ENCODE peak calls at places on chromosome 3, in ten cellular contexts. D is PC-3, I is left lung, U is fibroblast of the aortic adventitia, L is right atrium auricular region, K is stomach, Q is fibroblast of pulmonary artery, Y is psoas muscle, W is fibroblast of villous mesenchyme, O is A549. A is an unnamed sample.

GRCh38 chr3:168654700-168655099 is 559.0 kb upstream of the GOLIM4 start:
- DNase-seq in D (no peak), I (no peak), U (no peak), L (no peak), K (no peak), Q (no peak), Y (no peak), W (no peak), O (no peak), A (no peak)

GRCh38 chr3:25428003-25428861 is at the start of gene RARB:
- DNase-seq in D (no peak), I (peak), U (peak), L (peak), K (peak), Q (peak), Y (peak), W (peak), O (peak), A (peak)

GRCh38 chr3:23430781-23431423 is 227.8 kb downstream of the UBE2E2 start:
- DNase-seq in D (no peak), I (no peak), U (no peak), L (no peak), K (no peak), Q (no peak), Y (no peak), W (no peak), O (no peak), A (peak)

GRCh38 chr3:84308379-84308778 is 650.4 kb upstream of the CADM2 start:
- DNase-seq in D (no peak), I (no peak), U (no peak), L (no peak), K (no peak), Q (no peak), Y (no peak), W (no peak), O (no peak), A (no peak)

GRCh38 chr3:169250000-169250399 is 413.5 kb downstream of the MECOM start:
- DNase-seq in D (no peak), I (no peak), U (no peak), L (no peak), K (no peak), Q (no peak), Y (no peak), W (no peak), O (no peak), A (no peak)

GRCh38 chr3:72082121-72082715 is 297.3 kb upstream of the PROK2 start:
- DNase-seq in D (no peak), I (no peak), U (peak), L (peak), K (peak), Q (peak), Y (no peak), W (peak), O (no peak), A (peak)

GRCh38 chr3:109687626-109688025 is 350.3 kb upstream of the DPPA4 start:
- DNase-seq in D (no peak), I (no peak), U (no peak), L (no peak), K (no peak), Q (no peak), Y (no peak), W (no peak), O (no peak), A (peak)

GRCh38 chr3:156135921-156136655 is 15.7 kb downstream of the KCNAB1 start:
- DNase-seq in D (no peak), I (no peak), U (no peak), L (no peak), K (no peak), Q (peak), Y (no peak), W (no peak), O (peak), A (no peak)

GRCh38 chr3:44419159-44419922 is 58.1 kb downstream of the ZNF445 start:
- DNase-seq in D (no peak), I (no peak), U (no peak), L (peak), K (no peak), Q (no peak), Y (no peak), W (no peak), O (no peak), A (no peak)

GRCh38 chr3:124118397-124118796 is 126.5 kb upstream of the ROPN1 start:
- DNase-seq in D (peak), I (no peak), U (no peak), L (no peak), K (no peak), Q (no peak), Y (no peak), W (peak), O (no peak), A (peak)

GRCh38 chr3:31895471-31895870 is 85.6 kb downstream of the OSBPL10 start:
- DNase-seq in D (no peak), I (no peak), U (no peak), L (no peak), K (no peak), Q (no peak), Y (no peak), W (peak), O (no peak), A (no peak)

GRCh38 chr3:170355738-170356595 is 1.5 kb upstream of the SKIL start:
- DNase-seq in D (no peak), I (peak), U (peak), L (peak), K (peak), Q (peak), Y (peak), W (peak), O (peak), A (peak)

GRCh38 chr3:71428841-71429609 is 154.5 kb downstream of the FOXP1 start:
- DNase-seq in D (no peak), I (no peak), U (peak), L (no peak), K (no peak), Q (peak), Y (no peak), W (peak), O (no peak), A (peak)

GRCh38 chr3:32480596-32480995 is 22.1 kb downstream of the CMTM6 start:
- DNase-seq in D (no peak), I (no peak), U (peak), L (no peak), K (no peak), Q (peak), Y (no peak), W (no peak), O (no peak), A (peak)

GRCh38 chr3:23183114-23183513 is 20.0 kb upstream of the UBE2E2 start:
- DNase-seq in D (no peak), I (no peak), U (no peak), L (no peak), K (no peak), Q (no peak), Y (no peak), W (no peak), O (no peak), A (no peak)

GRCh38 chr3:188031106-188031505 is 122.9 kb upstream of the LPP start:
- DNase-seq in D (peak), I (no peak), U (no peak), L (no peak), K (no peak), Q (no peak), Y (no peak), W (no peak), O (no peak), A (no peak)

GRCh38 chr3:183327343-183327742 is 74.3 kb downstream of the B3GNT5 start:
- DNase-seq in D (no peak), I (no peak), U (no peak), L (no peak), K (no peak), Q (no peak), Y (no peak), W (no peak), O (no peak), A (no peak)

GRCh38 chr3:176579741-176580185 is 617.5 kb downstream of the TBL1XR1 start:
- DNase-seq in D (peak), I (no peak), U (peak), L (no peak), K (no peak), Q (peak), Y (no peak), W (peak), O (no peak), A (no peak)

GRCh38 chr3:111582114-111582461 is 13.1 kb downstream of the ZBED2 start:
- DNase-seq in D (peak), I (no peak), U (peak), L (no peak), K (no peak), Q (peak), Y (no peak), W (peak), O (peak), A (peak)

GRCh38 chr3:181454451-181455027 is 257.2 kb upstream of the SOX2 start:
- DNase-seq in D (no peak), I (no peak), U (no peak), L (no peak), K (no peak), Q (no peak), Y (no peak), W (no peak), O (no peak), A (no peak)

GRCh38 chr3:108117245-108117644 is 26.4 kb upstream of the CD47 start:
- DNase-seq in D (peak), I (no peak), U (peak), L (no peak), K (no peak), Q (peak), Y (no peak), W (peak), O (no peak), A (no peak)

GRCh38 chr3:39383913-39384664 is 919 bp downstream of the SLC25A38 start:
- DNase-seq in D (peak), I (peak), U (peak), L (peak), K (peak), Q (peak), Y (peak), W (peak), O (peak), A (peak)

GRCh38 chr3:63477494-63478129 is 174.9 kb upstream of the SNTN start:
- DNase-seq in D (no peak), I (no peak), U (no peak), L (no peak), K (no peak), Q (no peak), Y (no peak), W (no peak), O (peak), A (no peak)

GRCh38 chr3:150020527-150020926 is 49.8 kb upstream of the PFN2 start:
- DNase-seq in D (peak), I (no peak), U (peak), L (no peak), K (no peak), Q (peak), Y (no peak), W (peak), O (no peak), A (peak)

GRCh38 chr3:142459929-142460328 is 12.1 kb upstream of the XRN1 start:
- DNase-seq in D (no peak), I (no peak), U (no peak), L (no peak), K (no peak), Q (peak), Y (no peak), W (peak), O (no peak), A (peak)

GRCh38 chr3:185153861-185154629 is 1.2 kb upstream of the C3orf70 start:
- DNase-seq in D (no peak), I (no peak), U (no peak), L (no peak), K (no peak), Q (no peak), Y (no peak), W (no peak), O (no peak), A (no peak)

GRCh38 chr3:128714887-128715496 is 11.0 kb upstream of the RAB7A start:
- DNase-seq in D (no peak), I (peak), U (no peak), L (no peak), K (no peak), Q (no peak), Y (no peak), W (no peak), O (no peak), A (no peak)

GRCh38 chr3:29140706-29141105 is 140.2 kb upstream of the RBMS3 start:
- DNase-seq in D (no peak), I (no peak), U (peak), L (no peak), K (no peak), Q (peak), Y (no peak), W (peak), O (no peak), A (no peak)

GRCh38 chr3:169286214-169286613 is 377.3 kb downstream of the MECOM start:
- DNase-seq in D (peak), I (no peak), U (peak), L (no peak), K (no peak), Q (peak), Y (no peak), W (no peak), O (no peak), A (no peak)

GRCh38 chr3:195069501-195070251 is 201.3 kb downstream of the XXYLT1 start:
- DNase-seq in D (no peak), I (peak), U (no peak), L (no peak), K (no peak), Q (no peak), Y (no peak), W (no peak), O (no peak), A (no peak)

GRCh38 chr3:50322386-50323091 is at the start of gene HYAL2:
- DNase-seq in D (no peak), I (peak), U (no peak), L (peak), K (peak), Q (peak), Y (peak), W (no peak), O (no peak), A (peak)

GRCh38 chr3:32371466-32372212 is 20.0 kb upstream of the CMTM7 start:
- DNase-seq in D (no peak), I (no peak), U (no peak), L (no peak), K (no peak), Q (no peak), Y (no peak), W (no peak), O (no peak), A (no peak)

GRCh38 chr3:25429960-25430941 is 2.2 kb downstream of the RARB start:
- DNase-seq in D (no peak), I (no peak), U (peak), L (no peak), K (no peak), Q (peak), Y (no peak), W (peak), O (no peak), A (peak)

GRCh38 chr3:102295756-102296155 is 139.1 kb upstream of the ZPLD1 start:
- DNase-seq in D (no peak), I (no peak), U (no peak), L (no peak), K (no peak), Q (no peak), Y (no peak), W (no peak), O (no peak), A (no peak)

GRCh38 chr3:167113466-167113865 is 266.6 kb downstream of the ZBBX start:
- DNase-seq in D (no peak), I (no peak), U (no peak), L (no peak), K (no peak), Q (no peak), Y (no peak), W (no peak), O (no peak), A (no peak)

GRCh38 chr3:11808231-11808630 is 38.5 kb downstream of the TAMM41 start:
- DNase-seq in D (no peak), I (no peak), U (no peak), L (no peak), K (no peak), Q (no peak), Y (no peak), W (no peak), O (no peak), A (no peak)

GRCh38 chr3:163878396-163878795 is 1199.9 kb downstream of the SI start:
- DNase-seq in D (peak), I (no peak), U (no peak), L (no peak), K (no peak), Q (no peak), Y (no peak), W (no peak), O (no peak), A (no peak)

GRCh38 chr3:184341925-184342324 is 4.5 kb downstream of the FAM131A start:
- DNase-seq in D (peak), I (peak), U (no peak), L (no peak), K (peak), Q (no peak), Y (no peak), W (no peak), O (no peak), A (no peak)

GRCh38 chr3:149813367-149814281 is 609 bp downstream of the RNF13 start:
- DNase-seq in D (peak), I (no peak), U (peak), L (no peak), K (no peak), Q (peak), Y (no peak), W (peak), O (peak), A (peak)

GRCh38 chr3:3799173-3800075 is at the start of gene LRRN1:
- DNase-seq in D (no peak), I (peak), U (no peak), L (no peak), K (peak), Q (no peak), Y (peak), W (no peak), O (no peak), A (no peak)

GRCh38 chr3:3798641-3799113 is 554 bp upstream of the LRRN1 start:
- DNase-seq in D (no peak), I (peak), U (no peak), L (no peak), K (peak), Q (no peak), Y (peak), W (no peak), O (no peak), A (no peak)

GRCh38 chr3:3800685-3801509 is 1.7 kb downstream of the LRRN1 start:
- DNase-seq in D (no peak), I (peak), U (no peak), L (no peak), K (peak), Q (no peak), Y (peak), W (no peak), O (no peak), A (no peak)

GRCh38 chr3:3801510-3801841 is 2.2 kb downstream of the LRRN1 start:
- DNase-seq in D (no peak), I (no peak), U (no peak), L (no peak), K (no peak), Q (no peak), Y (no peak), W (no peak), O (no peak), A (no peak)

DNA sequence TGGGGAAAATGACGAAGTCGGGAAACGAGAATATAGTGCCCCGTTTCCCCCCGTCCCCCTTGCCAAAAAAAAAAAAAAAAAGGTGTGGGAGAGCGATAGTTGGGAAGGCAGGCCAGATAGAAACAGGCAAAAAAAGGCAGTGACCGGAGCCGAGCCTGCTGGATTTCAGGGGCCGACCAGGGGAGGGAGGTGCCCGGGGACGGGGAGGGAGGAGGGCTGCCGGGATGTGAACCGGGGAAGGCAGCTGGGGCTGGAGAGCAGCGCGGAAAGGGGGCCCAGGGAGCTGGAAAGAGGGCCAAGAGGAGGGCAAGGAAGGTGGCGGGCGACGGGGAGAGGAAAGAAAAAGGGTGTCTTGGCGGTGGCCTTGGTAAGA is 831 bp downstream of the LRRN1 start:
- DNase-seq in D (no peak), I (peak), U (no peak), L (no peak), K (peak), Q (no peak), Y (peak), W (no peak), O (no peak), A (no peak)
- H3K4me3 ChIP-seq in D (no peak), I (peak), U (no peak), L (peak), K (peak), Q (no peak), Y (peak), W (no peak), O (peak), A (no peak)

GRCh38 chr3:172038823-172039222 is 555 bp upstream of the FNDC3B start:
- DNase-seq in D (no peak), I (no peak), U (peak), L (peak), K (no peak), Q (peak), Y (no peak), W (peak), O (no peak), A (peak)

GRCh38 chr3:172039352-172040077 is at the start of gene FNDC3B:
- DNase-seq in D (peak), I (peak), U (peak), L (peak), K (peak), Q (peak), Y (peak), W (peak), O (peak), A (peak)

GRCh38 chr3:172040976-172041963 is 1.9 kb downstream of the FNDC3B start:
- DNase-seq in D (peak), I (no peak), U (peak), L (no peak), K (peak), Q (peak), Y (no peak), W (peak), O (peak), A (peak)

GRCh38 chr3:172042136-172042535 is 2.8 kb downstream of the FNDC3B start:
- DNase-seq in D (no peak), I (no peak), U (peak), L (no peak), K (no peak), Q (peak), Y (no peak), W (peak), O (no peak), A (no peak)

GRCh38 chr3:172040078-172040975 is 949 bp downstream of the FNDC3B start:
- DNase-seq in D (peak), I (peak), U (peak), L (peak), K (peak), Q (peak), Y (peak), W (peak), O (peak), A (peak)
- TF ChIP-seq CTCF in D (peak), I (no peak), U (peak), L (no peak), K (no peak), Q (peak), Y (peak), W (peak), O (no peak), A (peak)

GRCh38 chr3:40504636-40505430 is 1.0 kb upstream of the ZNF620 start:
- DNase-seq in D (peak), I (no peak), U (peak), L (peak), K (no peak), Q (peak), Y (peak), W (peak), O (peak), A (peak)
- H3K4me3 ChIP-seq in D (peak), I (no peak), U (no peak), L (no peak), K (peak), Q (no peak), Y (peak), W (no peak), O (peak), A (no peak)

DNA sequence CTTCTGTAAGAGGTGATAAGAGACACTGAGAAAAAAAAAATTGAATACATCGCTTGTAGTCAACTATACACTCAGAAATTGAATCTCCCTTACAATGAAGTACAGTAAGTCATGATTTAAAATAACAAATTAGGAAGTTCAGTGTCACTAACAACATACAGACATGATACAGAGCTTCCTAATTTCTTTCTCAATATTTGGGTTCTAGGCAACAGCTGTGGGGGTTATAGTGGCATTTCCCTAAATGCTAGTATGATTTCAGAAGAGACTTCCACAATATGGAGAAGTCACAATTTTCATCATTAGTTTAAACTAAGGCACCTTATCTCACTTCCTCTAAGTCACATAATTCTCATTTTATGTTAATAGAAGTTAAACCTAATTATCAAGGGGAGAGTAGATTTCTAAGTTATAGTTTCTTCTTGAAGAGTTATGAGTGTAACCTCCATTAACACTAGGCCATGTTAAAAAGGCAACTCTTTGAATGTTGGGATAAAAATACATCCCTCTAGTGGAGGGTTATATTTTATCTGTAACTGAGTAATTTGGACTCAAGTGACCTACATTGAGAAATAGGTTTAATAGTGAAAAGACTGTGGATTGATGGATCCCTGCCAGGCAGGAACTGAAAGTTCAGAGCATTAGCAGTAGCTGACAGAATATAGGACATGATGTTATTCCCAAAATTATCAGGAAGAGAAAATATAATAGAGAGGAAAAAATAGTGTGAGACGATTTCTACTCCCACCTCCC is 286.0 kb upstream of the SUCLG2 start:
- DNase-seq in D (peak), I (no peak), U (peak), L (peak), K (no peak), Q (peak), Y (no peak), W (peak), O (peak), A (no peak)
- TF ChIP-seq CTCF in D (peak), I (no peak), U (no peak), L (no peak), K (no peak), Q (no peak), Y (no peak), W (peak), O (no peak), A (no peak)